ENCODE peak calls at places on chromosomes 16 and 17, in six cellular contexts. G, Z, A, C, R and K are unnamed samples.
A peak's percentile ranks its signal among the peaks of the same experiment; 100 is the strongest.

GRCh38 chr17:10752696-10753095 is 22.9 kb upstream of the TMEM220 start:
- DNase-seq in G (no peak), Z (no peak), A (no peak), C (no peak), R (no peak), K (no peak)

GRCh38 chr16:71360378-71360777 is 1.9 kb downstream of the CALB2 start:
- DNase-seq in G (no peak), Z (no peak), A (no peak), C (peak; percentile 91), R (no peak), K (peak; percentile 83)

GRCh38 chr16:75053791-75054555 is 55.1 kb downstream of the ZNRF1 start:
- DNase-seq in G (peak; percentile 93), Z (peak; percentile 65), A (peak; percentile 53), C (no peak), R (no peak), K (no peak)

GRCh38 chr16:751152-752007 is 9.2 kb upstream of the MSLN start:
- DNase-seq in G (no peak), Z (peak; percentile 5), A (peak; percentile 49), C (no peak), R (peak; percentile 58), K (no peak)

GRCh38 chr16:89704281-89704680 is 2.8 kb upstream of the SPATA2L start:
- DNase-seq in G (no peak), Z (no peak), A (no peak), C (no peak), R (no peak), K (no peak)

GRCh38 chr17:10161392-10161791 is 37.0 kb downstream of the GAS7 start:
- DNase-seq in G (no peak), Z (no peak), A (no peak), C (no peak), R (no peak), K (no peak)

GRCh38 chr16:7550096-7550495 is 217.5 kb downstream of the RBFOX1 start:
- DNase-seq in G (no peak), Z (no peak), A (no peak), C (no peak), R (no peak), K (no peak)

GRCh38 chr17:17088104-17088485 is 45.8 kb downstream of the MPRIP start:
- DNase-seq in G (no peak), Z (no peak), A (no peak), C (no peak), R (no peak), K (no peak)

GRCh38 chr16:84379008-84379730 is 10.8 kb downstream of the ATP2C2 start:
- DNase-seq in G (no peak), Z (no peak), A (peak; percentile 71), C (no peak), R (no peak), K (no peak)

GRCh38 chr17:79977711-79978544 is 57.7 kb downstream of the TBC1D16 start:
- DNase-seq in G (no peak), Z (no peak), A (peak; percentile 35), C (no peak), R (no peak), K (no peak)

GRCh38 chr17:980406-981291 is 1.1 kb upstream of the NXN start:
- DNase-seq in G (peak; percentile 70), Z (peak; percentile 83), A (peak; percentile 78), C (peak; percentile 73), R (peak; percentile 94), K (no peak)

GRCh38 chr16:11848842-11849241 is 2.5 kb downstream of the RSL1D1 start:
- DNase-seq in G (no peak), Z (no peak), A (no peak), C (peak; percentile 39), R (no peak), K (no peak)

GRCh38 chr17:36864827-36865320 is 72.4 kb upstream of the LHX1 start:
- DNase-seq in G (no peak), Z (no peak), A (no peak), C (no peak), R (no peak), K (no peak)

GRCh38 chr17:16933317-16934132 is 38.4 kb downstream of the TNFRSF13B start:
- DNase-seq in G (no peak), Z (no peak), A (no peak), C (no peak), R (no peak), K (no peak)

GRCh38 chr17:80832266-80832676 is 159.4 kb upstream of the CHMP6 start:
- DNase-seq in G (peak; percentile 23), Z (peak; percentile 60), A (no peak), C (peak; percentile 67), R (peak; percentile 42), K (peak; percentile 36)

GRCh38 chr16:15988268-15989013 is 39.0 kb downstream of the ABCC1 start:
- DNase-seq in G (no peak), Z (no peak), A (no peak), C (no peak), R (peak; percentile 16), K (no peak)

GRCh38 chr16:48720266-48720665 is 110.3 kb upstream of the N4BP1 start:
- DNase-seq in G (no peak), Z (no peak), A (no peak), C (peak; percentile 19), R (peak; percentile 87), K (no peak)

GRCh38 chr17:78442648-78443128 is 64.2 kb downstream of the PGS1 start:
- DNase-seq in G (peak; percentile 67), Z (peak; percentile 56), A (peak; percentile 91), C (no peak), R (no peak), K (peak; percentile 34)

GRCh38 chr17:4199818-4200402 is 56.9 kb downstream of the CYB5D2 start:
- DNase-seq in G (no peak), Z (no peak), A (no peak), C (peak; percentile 13), R (peak; percentile 80), K (no peak)
- TF ChIP-seq CTCF in G (peak; percentile 70), Z (peak; percentile 54), A (peak; percentile 70), C (peak; percentile 78), R (peak; percentile 78), K (peak; percentile 83)

GRCh38 chr17:28228109-28228840 is 90.7 kb upstream of the TMEM97 start:
- DNase-seq in G (no peak), Z (no peak), A (no peak), C (no peak), R (peak; percentile 50), K (no peak)
- H3K27me3 ChIP-seq in G (no peaks in the 10 kb centered on the region), Z (peaks cover 39% of the 10 kb centered on the region), A (peaks cover 37% of the 10 kb centered on the region), C (no peaks in the 10 kb centered on the region), R (no peaks in the 10 kb centered on the region), K (peaks cover 36% of the 10 kb centered on the region)

GRCh38 chr17:39598047-39598481 is 9.7 kb downstream of the NEUROD2 start:
- DNase-seq in G (no peak), Z (no peak), A (no peak), C (no peak), R (no peak), K (no peak)
- H3K27ac ChIP-seq in G (no peak overlapping the region), Z (no peak overlapping the region), A (no peak overlapping the region), C (no peak overlapping the region), R (no peak overlapping the region), K (no peak overlapping the region)

GRCh38 chr16:57299719-57300386 is 15.4 kb upstream of the PLLP start:
- DNase-seq in G (peak; percentile 77), Z (peak; percentile 90), A (peak; percentile 89), C (peak; percentile 93), R (peak; percentile 94), K (peak; percentile 93)
- TF ChIP-seq CTCF in G (peak; percentile 15), Z (no peak), A (peak; percentile 32), C (no peak), R (peak; percentile 26), K (no peak)

GRCh38 chr17:48679385-48680096 is 42.8 kb downstream of the PRAC1 start:
- DNase-seq in G (no peak), Z (no peak), A (no peak), C (no peak), R (no peak), K (no peak)
- H3K27me3 ChIP-seq in G (no peaks in the 10 kb centered on the region), Z (peaks cover 73% of the 10 kb centered on the region), A (peaks cover 48% of the 10 kb centered on the region), C (peaks cover 2% of the 10 kb centered on the region), R (peaks cover 96% of the 10 kb centered on the region), K (peaks cover 27% of the 10 kb centered on the region)

DNA sequence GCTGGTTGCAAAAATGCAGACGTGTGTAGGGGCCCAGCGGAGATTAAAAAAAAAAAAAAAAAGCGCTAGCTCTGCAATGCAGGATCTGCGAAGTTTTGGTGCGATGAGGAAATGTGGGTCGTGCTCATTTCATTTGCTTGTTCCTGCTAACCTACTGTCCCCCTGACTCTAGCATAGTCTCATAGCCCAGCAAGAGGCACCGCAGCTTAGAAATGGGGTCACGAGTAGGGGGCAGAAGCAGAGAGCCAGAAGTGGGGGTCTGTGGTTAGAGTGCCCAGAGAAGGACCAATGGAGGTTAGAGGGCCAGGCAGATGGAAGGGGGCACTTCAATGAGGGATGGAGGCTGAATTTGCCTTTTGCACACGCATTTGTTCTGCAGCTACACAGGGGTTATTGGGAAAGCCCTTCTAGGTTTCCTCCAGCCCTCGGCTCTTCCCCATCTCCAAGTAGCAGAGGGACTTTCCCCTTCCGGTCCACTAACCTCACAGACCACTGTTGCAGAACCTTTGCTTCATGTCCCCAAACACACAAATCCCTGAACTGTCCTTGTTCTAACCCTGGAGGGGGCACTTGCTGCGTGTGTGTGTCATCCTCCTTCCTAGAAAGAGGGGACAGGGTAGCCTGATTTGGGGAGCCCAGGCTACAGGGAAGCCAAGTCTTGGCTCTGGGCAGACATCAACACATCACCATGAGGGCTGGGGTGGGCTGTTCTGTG is 7.0 kb upstream of the NR1D1 start:
- DNase-seq in G (no peak), Z (peak; percentile 27), A (no peak), C (no peak), R (no peak), K (no peak)
- H3K27ac ChIP-seq in G (peak overlapping the region; percentile 91), Z (peak overlapping the region; percentile 98), A (peak overlapping the region; percentile 90), C (peak overlapping the region; percentile 63), R (no peak overlapping the region), K (peak overlapping the region; percentile 93)

GRCh38 chr17:49513044-49513395 is 17.9 kb downstream of the NGFR start:
- DNase-seq in G (no peak), Z (no peak), A (no peak), C (no peak), R (no peak), K (no peak)

GRCh38 chr17:49513616-49514373 is 18.7 kb downstream of the NGFR start:
- DNase-seq in G (no peak), Z (peak; percentile 74), A (no peak), C (no peak), R (no peak), K (no peak)

GRCh38 chr17:49514374-49514738 is 19.3 kb downstream of the NGFR start:
- DNase-seq in G (no peak), Z (no peak), A (no peak), C (no peak), R (peak; percentile 55), K (no peak)

GRCh38 chr17:49516190-49516589 is 21.1 kb downstream of the NGFR start:
- DNase-seq in G (no peak), Z (no peak), A (no peak), C (no peak), R (no peak), K (no peak)

DNA sequence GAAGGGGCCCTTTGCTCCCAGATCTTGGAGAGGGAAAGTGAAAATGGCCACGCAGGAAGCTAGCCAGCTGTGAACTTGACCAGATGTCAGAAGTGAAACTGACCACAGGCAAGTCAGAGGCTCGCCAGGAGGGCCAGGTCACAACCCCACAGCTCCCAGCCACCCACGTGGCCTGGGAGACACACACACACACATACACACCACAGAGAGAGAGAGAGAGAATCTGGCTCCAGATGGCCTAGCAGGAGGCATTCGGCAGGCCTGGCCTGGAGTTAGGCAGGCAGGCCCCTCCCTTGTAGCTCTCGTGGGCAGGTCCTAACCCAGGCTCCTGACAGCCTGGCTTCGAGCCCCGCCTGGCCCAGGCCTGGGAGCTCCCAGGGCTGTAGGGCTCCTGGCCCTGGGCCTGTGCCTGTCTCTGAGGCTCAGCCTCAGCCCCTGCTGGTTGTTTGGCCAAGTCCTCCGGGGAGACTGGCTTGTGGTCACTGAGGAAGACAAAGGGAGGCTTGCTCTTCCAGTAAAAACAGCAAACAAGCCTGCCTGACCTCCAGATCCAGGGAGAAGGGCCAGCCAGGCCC is 20.2 kb downstream of the NGFR start:
- DNase-seq in G (peak; percentile 89), Z (peak; percentile 91), A (peak; percentile 82), C (peak; percentile 75), R (peak; percentile 83), K (peak; percentile 89)
- TF ChIP-seq CTCF in G (peak; percentile 30), Z (peak; percentile 22), A (no peak), C (no peak), R (peak; percentile 16), K (peak; percentile 35)